ENCODE peak calls at places on chromosomes 16 and 17, in ten cellular contexts. One of them, this sample, is unnamed.

GRCh38 chr16:90016339-90016950 is 2.8 kb downstream of the DBNDD1 start:
- DNase-seq in AG09309: no peak
- DNase-seq in fibroblast of the aortic adventitia: no peak
- DNase-seq in mammary epithelial cell: no peak
- DNase-seq in AG10803: no peak
- DNase-seq in fibroblast of villous mesenchyme: no peak
- DNase-seq in fibroblast of pulmonary artery: no peak
- DNase-seq in HL-60: no peak
- DNase-seq in lower leg skin: no peak
- DNase-seq in AG04449: no peak
- DNase-seq in this sample: no peak

GRCh38 chr17:75731086-75731715 is 9.9 kb downstream of the ITGB4 start:
- DNase-seq in AG09309: no peak
- DNase-seq in fibroblast of the aortic adventitia: no peak
- DNase-seq in mammary epithelial cell: no peak
- DNase-seq in AG10803: no peak
- DNase-seq in fibroblast of villous mesenchyme: no peak
- DNase-seq in fibroblast of pulmonary artery: no peak
- DNase-seq in HL-60: no peak
- DNase-seq in lower leg skin: no peak
- DNase-seq in AG04449: no peak
- DNase-seq in this sample: no peak

GRCh38 chr17:68591583-68591982 is 9.6 kb downstream of the FAM20A start:
- DNase-seq in AG09309: no peak
- DNase-seq in fibroblast of the aortic adventitia: no peak
- DNase-seq in mammary epithelial cell: no peak
- DNase-seq in AG10803: no peak
- DNase-seq in fibroblast of villous mesenchyme: peak; percentile 43
- DNase-seq in fibroblast of pulmonary artery: no peak
- DNase-seq in HL-60: peak; percentile 74
- DNase-seq in lower leg skin: no peak
- DNase-seq in AG04449: no peak
- DNase-seq in this sample: no peak

GRCh38 chr17:76840443-76840767 is 27.8 kb upstream of the MGAT5B start:
- DNase-seq in AG09309: no peak
- DNase-seq in fibroblast of the aortic adventitia: no peak
- DNase-seq in mammary epithelial cell: no peak
- DNase-seq in AG10803: no peak
- DNase-seq in fibroblast of villous mesenchyme: no peak
- DNase-seq in fibroblast of pulmonary artery: no peak
- DNase-seq in HL-60: no peak
- DNase-seq in lower leg skin: no peak
- DNase-seq in AG04449: no peak
- DNase-seq in this sample: no peak

GRCh38 chr17:34306466-34306865 is 12.8 kb upstream of the CCL8 start:
- DNase-seq in AG09309: peak; percentile 59
- DNase-seq in fibroblast of the aortic adventitia: peak; percentile 94
- DNase-seq in mammary epithelial cell: no peak
- DNase-seq in AG10803: peak; percentile 75
- DNase-seq in fibroblast of villous mesenchyme: peak; percentile 57
- DNase-seq in fibroblast of pulmonary artery: peak; percentile 91
- DNase-seq in HL-60: no peak
- DNase-seq in lower leg skin: peak; percentile 76
- DNase-seq in AG04449: no peak
- DNase-seq in this sample: no peak

GRCh38 chr17:68255731-68256538 is 8.1 kb downstream of the AMZ2 start:
- DNase-seq in AG09309: no peak
- DNase-seq in fibroblast of the aortic adventitia: no peak
- DNase-seq in mammary epithelial cell: no peak
- DNase-seq in AG10803: no peak
- DNase-seq in fibroblast of villous mesenchyme: peak; percentile 28
- DNase-seq in fibroblast of pulmonary artery: no peak
- DNase-seq in HL-60: peak; percentile 52
- DNase-seq in lower leg skin: no peak
- DNase-seq in AG04449: no peak
- DNase-seq in this sample: no peak

GRCh38 chr16:89371968-89372634 is 118.3 kb downstream of the ANKRD11 start:
- DNase-seq in AG09309: no peak
- DNase-seq in fibroblast of the aortic adventitia: no peak
- DNase-seq in mammary epithelial cell: no peak
- DNase-seq in AG10803: no peak
- DNase-seq in fibroblast of villous mesenchyme: no peak
- DNase-seq in fibroblast of pulmonary artery: no peak
- DNase-seq in HL-60: no peak
- DNase-seq in lower leg skin: no peak
- DNase-seq in AG04449: no peak
- DNase-seq in this sample: no peak

GRCh38 chr17:48502901-48503300 is 27.9 kb downstream of the HOXB1 start:
- DNase-seq in AG09309: no peak
- DNase-seq in fibroblast of the aortic adventitia: no peak
- DNase-seq in mammary epithelial cell: no peak
- DNase-seq in AG10803: no peak
- DNase-seq in fibroblast of villous mesenchyme: peak; percentile 83
- DNase-seq in fibroblast of pulmonary artery: no peak
- DNase-seq in HL-60: no peak
- DNase-seq in lower leg skin: no peak
- DNase-seq in AG04449: no peak
- DNase-seq in this sample: no peak

GRCh38 chr17:42071810-42072209 is 21.4 kb upstream of the C17orf113 start:
- DNase-seq in AG09309: no peak
- DNase-seq in fibroblast of the aortic adventitia: no peak
- DNase-seq in mammary epithelial cell: no peak
- DNase-seq in AG10803: no peak
- DNase-seq in fibroblast of villous mesenchyme: no peak
- DNase-seq in fibroblast of pulmonary artery: no peak
- DNase-seq in HL-60: no peak
- DNase-seq in lower leg skin: no peak
- DNase-seq in AG04449: no peak
- DNase-seq in this sample: no peak

GRCh38 chr17:42076797-42077559 is 21.3 kb downstream of the ZNF385C start:
- DNase-seq in AG09309: no peak
- DNase-seq in fibroblast of the aortic adventitia: no peak
- DNase-seq in mammary epithelial cell: no peak
- DNase-seq in AG10803: no peak
- DNase-seq in fibroblast of villous mesenchyme: no peak
- DNase-seq in fibroblast of pulmonary artery: no peak
- DNase-seq in HL-60: no peak
- DNase-seq in lower leg skin: no peak
- DNase-seq in AG04449: no peak
- DNase-seq in this sample: no peak

GRCh38 chr17:42068979-42069378 is 18.6 kb upstream of the C17orf113 start:
- DNase-seq in AG09309: no peak
- DNase-seq in fibroblast of the aortic adventitia: no peak
- DNase-seq in mammary epithelial cell: no peak
- DNase-seq in AG10803: no peak
- DNase-seq in fibroblast of villous mesenchyme: no peak
- DNase-seq in fibroblast of pulmonary artery: no peak
- DNase-seq in HL-60: no peak
- DNase-seq in lower leg skin: no peak
- DNase-seq in AG04449: no peak
- DNase-seq in this sample: no peak

GRCh38 chr17:42075789-42076188 is 22.5 kb downstream of the ZNF385C start:
- DNase-seq in AG09309: no peak
- DNase-seq in fibroblast of the aortic adventitia: no peak
- DNase-seq in mammary epithelial cell: no peak
- DNase-seq in AG10803: no peak
- DNase-seq in fibroblast of villous mesenchyme: no peak
- DNase-seq in fibroblast of pulmonary artery: no peak
- DNase-seq in HL-60: no peak
- DNase-seq in lower leg skin: no peak
- DNase-seq in AG04449: no peak
- DNase-seq in this sample: no peak

GRCh38 chr17:42072323-42073187 is 22.2 kb upstream of the C17orf113 start:
- DNase-seq in AG09309: no peak
- DNase-seq in fibroblast of the aortic adventitia: no peak
- DNase-seq in mammary epithelial cell: no peak
- DNase-seq in AG10803: no peak
- DNase-seq in fibroblast of villous mesenchyme: no peak
- DNase-seq in fibroblast of pulmonary artery: no peak
- DNase-seq in HL-60: no peak
- DNase-seq in lower leg skin: no peak
- DNase-seq in AG04449: no peak
- DNase-seq in this sample: peak; percentile 46
- TF ChIP-seq CTCF in AG09309: no peak
- TF ChIP-seq CTCF in fibroblast of the aortic adventitia: no peak
- TF ChIP-seq CTCF in mammary epithelial cell: no peak
- TF ChIP-seq CTCF in AG10803: no peak
- TF ChIP-seq CTCF in fibroblast of villous mesenchyme: no peak
- TF ChIP-seq CTCF in fibroblast of pulmonary artery: no peak
- TF ChIP-seq CTCF in HL-60: no peak
- TF ChIP-seq CTCF in lower leg skin: no peak
- TF ChIP-seq CTCF in AG04449: no peak
- TF ChIP-seq CTCF in this sample: peak; percentile 37

DNA sequence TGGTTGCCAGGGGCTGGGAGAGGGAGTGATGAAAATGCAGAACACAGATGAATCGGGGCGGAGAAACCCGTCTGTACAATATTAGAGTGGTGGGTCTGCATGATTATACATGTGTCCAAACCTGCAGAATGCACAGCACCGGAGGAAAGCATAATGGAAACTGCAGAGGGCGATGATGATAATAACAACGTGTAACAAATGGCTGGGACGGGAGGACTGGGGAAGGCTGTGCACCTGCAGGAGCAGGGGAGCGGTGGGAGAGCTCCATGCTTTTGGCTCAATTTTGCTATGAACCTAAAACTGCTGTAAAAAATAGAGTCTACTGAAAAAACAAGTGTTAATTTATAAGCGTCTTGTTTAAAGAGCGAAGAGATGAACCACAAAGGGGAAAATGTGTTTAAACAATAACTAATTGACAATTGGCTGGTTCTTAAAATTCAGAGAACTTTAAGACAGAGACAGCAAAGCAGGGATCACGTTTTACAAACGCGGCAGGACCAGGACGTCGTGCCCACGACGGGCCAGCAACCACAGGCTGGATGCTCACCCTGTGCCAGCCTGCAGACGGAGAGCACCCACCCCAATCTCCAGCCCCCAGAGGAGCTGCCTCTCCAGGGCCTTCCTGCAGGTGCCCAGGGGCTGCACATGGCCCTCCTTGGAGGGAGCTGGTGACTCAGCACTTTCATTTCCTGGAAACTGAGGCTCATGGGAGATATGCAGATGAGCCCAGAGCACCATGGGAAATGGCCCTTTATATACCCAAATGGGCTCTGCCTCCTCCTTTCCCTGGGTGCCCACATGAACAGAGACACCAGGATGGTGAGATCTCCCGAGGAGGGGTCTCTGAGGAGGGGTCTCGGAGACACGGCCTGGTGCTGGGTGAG is at the start of gene TEX19:
- DNase-seq in AG09309: no peak
- DNase-seq in fibroblast of the aortic adventitia: no peak
- DNase-seq in mammary epithelial cell: no peak
- DNase-seq in AG10803: no peak
- DNase-seq in fibroblast of villous mesenchyme: no peak
- DNase-seq in fibroblast of pulmonary artery: no peak
- DNase-seq in HL-60: no peak
- DNase-seq in lower leg skin: no peak
- DNase-seq in AG04449: no peak
- DNase-seq in this sample: no peak
- TF ChIP-seq CTCF in AG09309: no peak
- TF ChIP-seq CTCF in fibroblast of the aortic adventitia: no peak
- TF ChIP-seq CTCF in mammary epithelial cell: no peak
- TF ChIP-seq CTCF in AG10803: no peak
- TF ChIP-seq CTCF in fibroblast of villous mesenchyme: no peak
- TF ChIP-seq CTCF in fibroblast of pulmonary artery: no peak
- TF ChIP-seq CTCF in HL-60: no peak
- TF ChIP-seq CTCF in lower leg skin: no peak
- TF ChIP-seq CTCF in AG04449: no peak
- TF ChIP-seq CTCF in this sample: no peak

GRCh38 chr17:57006040-57006439 is 28.1 kb downstream of the SCPEP1 start:
- DNase-seq in AG09309: no peak
- DNase-seq in fibroblast of the aortic adventitia: no peak
- DNase-seq in mammary epithelial cell: no peak
- DNase-seq in AG10803: no peak
- DNase-seq in fibroblast of villous mesenchyme: no peak
- DNase-seq in fibroblast of pulmonary artery: no peak
- DNase-seq in HL-60: peak; percentile 29
- DNase-seq in lower leg skin: no peak
- DNase-seq in AG04449: no peak
- DNase-seq in this sample: no peak

GRCh38 chr17:57011482-57012015 is 33.6 kb downstream of the SCPEP1 start:
- DNase-seq in AG09309: no peak
- DNase-seq in fibroblast of the aortic adventitia: no peak
- DNase-seq in mammary epithelial cell: no peak
- DNase-seq in AG10803: no peak
- DNase-seq in fibroblast of villous mesenchyme: no peak
- DNase-seq in fibroblast of pulmonary artery: no peak
- DNase-seq in HL-60: no peak
- DNase-seq in lower leg skin: no peak
- DNase-seq in AG04449: no peak
- DNase-seq in this sample: no peak

GRCh38 chr17:57008958-57009357 is 31.0 kb downstream of the SCPEP1 start:
- DNase-seq in AG09309: no peak
- DNase-seq in fibroblast of the aortic adventitia: no peak
- DNase-seq in mammary epithelial cell: no peak
- DNase-seq in AG10803: no peak
- DNase-seq in fibroblast of villous mesenchyme: no peak
- DNase-seq in fibroblast of pulmonary artery: no peak
- DNase-seq in HL-60: no peak
- DNase-seq in lower leg skin: no peak
- DNase-seq in AG04449: no peak
- DNase-seq in this sample: no peak

GRCh38 chr17:57010495-57010894 is 32.6 kb downstream of the SCPEP1 start:
- DNase-seq in AG09309: no peak
- DNase-seq in fibroblast of the aortic adventitia: no peak
- DNase-seq in mammary epithelial cell: no peak
- DNase-seq in AG10803: no peak
- DNase-seq in fibroblast of villous mesenchyme: no peak
- DNase-seq in fibroblast of pulmonary artery: no peak
- DNase-seq in HL-60: no peak
- DNase-seq in lower leg skin: no peak
- DNase-seq in AG04449: no peak
- DNase-seq in this sample: no peak

DNA sequence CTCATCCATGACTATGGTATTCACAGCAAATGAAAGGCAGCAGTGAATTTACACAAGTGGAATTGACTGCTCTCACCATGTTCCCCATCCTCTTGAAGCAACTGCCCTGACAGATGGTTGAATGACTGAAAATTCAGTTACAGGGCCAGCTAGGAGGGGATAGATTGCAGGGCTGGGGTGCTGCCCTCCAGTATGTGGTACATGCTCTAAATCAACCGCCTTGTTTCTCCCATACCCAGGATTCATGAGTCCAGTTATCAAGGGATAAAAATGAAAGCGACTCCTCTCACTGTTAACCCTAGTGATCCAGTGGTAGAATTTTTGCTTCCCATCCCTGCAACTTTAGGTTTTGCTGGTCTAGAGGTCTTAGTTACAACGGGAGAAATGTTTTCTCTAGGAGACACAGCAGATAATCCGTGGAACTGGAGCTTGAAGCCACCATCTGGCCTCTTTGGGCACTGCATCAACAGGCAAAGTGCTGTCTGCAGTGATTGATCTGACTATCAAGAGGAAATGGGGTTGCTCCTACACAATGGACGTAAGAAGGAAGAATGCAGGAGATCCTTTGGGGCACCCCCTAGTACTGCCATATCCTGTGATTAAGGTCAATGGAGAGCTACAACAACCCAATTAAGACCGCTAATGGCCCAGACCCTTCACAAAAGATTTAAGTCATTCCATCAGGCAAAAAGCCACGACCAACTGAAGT is 32.0 kb downstream of the SCPEP1 start:
- DNase-seq in AG09309: peak; percentile 7
- DNase-seq in fibroblast of the aortic adventitia: peak; percentile 50
- DNase-seq in mammary epithelial cell: peak; percentile 30
- DNase-seq in AG10803: peak; percentile 49
- DNase-seq in fibroblast of villous mesenchyme: peak; percentile 34
- DNase-seq in fibroblast of pulmonary artery: peak; percentile 53
- DNase-seq in HL-60: peak; percentile 68
- DNase-seq in lower leg skin: peak; percentile 90
- DNase-seq in AG04449: no peak
- DNase-seq in this sample: peak; percentile 12
- TF ChIP-seq CTCF in AG09309: peak; percentile 80
- TF ChIP-seq CTCF in fibroblast of the aortic adventitia: peak; percentile 89
- TF ChIP-seq CTCF in mammary epithelial cell: peak; percentile 91
- TF ChIP-seq CTCF in AG10803: peak; percentile 81
- TF ChIP-seq CTCF in fibroblast of villous mesenchyme: peak; percentile 83
- TF ChIP-seq CTCF in fibroblast of pulmonary artery: peak; percentile 85
- TF ChIP-seq CTCF in HL-60: peak; percentile 89
- TF ChIP-seq CTCF in lower leg skin: no peak
- TF ChIP-seq CTCF in AG04449: peak; percentile 75
- TF ChIP-seq CTCF in this sample: peak; percentile 62

GRCh38 chr16:50369133-50369804 is 481 bp upstream of the BRD7 start:
- DNase-seq in AG09309: no peak
- DNase-seq in fibroblast of the aortic adventitia: no peak
- DNase-seq in mammary epithelial cell: no peak
- DNase-seq in AG10803: no peak
- DNase-seq in fibroblast of villous mesenchyme: peak; percentile 35
- DNase-seq in fibroblast of pulmonary artery: no peak
- DNase-seq in HL-60: no peak
- DNase-seq in lower leg skin: no peak
- DNase-seq in AG04449: no peak
- DNase-seq in this sample: no peak
- TF ChIP-seq CTCF in AG09309: no peak
- TF ChIP-seq CTCF in fibroblast of the aortic adventitia: no peak
- TF ChIP-seq CTCF in mammary epithelial cell: no peak
- TF ChIP-seq CTCF in AG10803: no peak
- TF ChIP-seq CTCF in fibroblast of villous mesenchyme: no peak
- TF ChIP-seq CTCF in fibroblast of pulmonary artery: no peak
- TF ChIP-seq CTCF in HL-60: no peak
- TF ChIP-seq CTCF in lower leg skin: no peak
- TF ChIP-seq CTCF in AG04449: no peak
- TF ChIP-seq CTCF in this sample: no peak